ENCODE peak calls at places on chromosomes 3 and 15, in eight cellular contexts. S is Peyer's patch; U is ovary; M is colonic mucosa; H is psoas muscle; A is IMR-90; P is tibial artery; I is CD8-positive, alpha-beta memory T cell. B is an unnamed sample.

GRCh38 chr3:112228786-112229185 is 65.2 kb downstream of the SLC9C1 start:
- DNase-seq in U (no peak), P (no peak), M (no peak), A (no peak), S (no peak), I (no peak), H (no peak), B (no peak)

GRCh38 chr3:27166888-27167287 is 202.3 kb downstream of the NEK10 start:
- DNase-seq in H (no peak), S (no peak), M (no peak), U (no peak), I (no peak), P (peak; percentile 33), A (peak; percentile 91), B (no peak)

GRCh38 chr15:45199136-45199810 is 11.5 kb upstream of the SHF start:
- DNase-seq in M (peak; percentile 68), I (peak; percentile 47), P (peak; percentile 31), S (peak; percentile 53), U (no peak), A (no peak), H (no peak), B (peak; percentile 20)

GRCh38 chr3:45084820-45085816 is 59.0 kb downstream of the CLEC3B start:
- DNase-seq in U (no peak), A (peak; percentile 97), M (no peak), P (no peak), H (no peak), S (no peak), I (no peak), B (no peak)

GRCh38 chr3:168973206-168973605 is 690.3 kb downstream of the MECOM start:
- DNase-seq in H (no peak), I (no peak), S (no peak), M (no peak), A (peak; percentile 39), U (no peak), P (no peak), B (no peak)

GRCh38 chr15:32687556-32687955 is 30.2 kb upstream of the GREM1 start:
- DNase-seq in H (no peak), P (no peak), I (no peak), A (peak; percentile 65), U (no peak), M (no peak), S (no peak), B (no peak)

GRCh38 chr3:100358413-100358812 is 23.9 kb downstream of the NIT2 start:
- DNase-seq in S (no peak), P (no peak), I (no peak), A (no peak), U (no peak), H (no peak), M (no peak), B (no peak)

GRCh38 chr3:71488391-71488809 is 95.1 kb downstream of the FOXP1 start:
- DNase-seq in S (no peak), H (no peak), M (no peak), P (no peak), A (no peak), I (no peak), U (no peak), B (no peak)

GRCh38 chr3:126149256-126149902 is 31.0 kb downstream of the ALDH1L1 start:
- DNase-seq in M (peak; percentile 5), H (no peak), P (no peak), S (peak; percentile 3), A (no peak), U (no peak), I (no peak), B (no peak)

GRCh38 chr15:82533801-82534200 is 6.5 kb downstream of the RPS17 start:
- DNase-seq in P (no peak), S (no peak), H (no peak), A (no peak), I (no peak), M (no peak), U (no peak), B (no peak)

GRCh38 chr15:94270570-94270969 is 39.2 kb downstream of the MCTP2 start:
- DNase-seq in S (no peak), H (no peak), U (no peak), M (no peak), A (no peak), I (no peak), P (no peak), B (no peak)

GRCh38 chr15:57376695-57377477 is 581 bp downstream of the CGNL1 start:
- DNase-seq in H (peak; percentile 58), A (peak; percentile 4), P (peak; percentile 74), M (peak; percentile 34), S (no peak), I (no peak), U (peak; percentile 41), B (no peak)

GRCh38 chr15:75620043-75620775 is 5.3 kb downstream of the SNUPN start:
- DNase-seq in H (no peak), A (peak; percentile 39), I (no peak), M (no peak), U (no peak), P (peak; percentile 61), S (no peak), B (no peak)

GRCh38 chr3:131630812-131631211 is 128.0 kb upstream of the MRPL3 start:
- DNase-seq in S (no peak), M (no peak), A (no peak), I (no peak), U (no peak), H (no peak), P (no peak), B (no peak)

GRCh38 chr3:127738192-127738840 is 65.6 kb downstream of the ABTB1 start:
- DNase-seq in H (no peak), M (peak; percentile 74), A (peak; percentile 36), S (no peak), U (no peak), I (no peak), P (no peak), B (no peak)

GRCh38 chr3:192571197-192571791 is 156.0 kb downstream of the FGF12 start:
- DNase-seq in U (peak; percentile 57), I (no peak), M (peak; percentile 17), A (peak; percentile 32), S (no peak), H (peak; percentile 79), P (peak; percentile 36), B (no peak)

GRCh38 chr15:101060576-101061551 is 141.7 kb downstream of the LRRK1 start:
- DNase-seq in M (no peak), A (no peak), P (no peak), H (no peak), U (no peak), I (no peak), S (no peak), B (no peak)

GRCh38 chr3:177523072-177523675 is 325.9 kb upstream of the TBL1XR1 start:
- DNase-seq in H (no peak), I (no peak), A (no peak), P (no peak), S (no peak), U (no peak), M (no peak), B (no peak)

GRCh38 chr15:40831861-40832260 is 3.4 kb upstream of the PPP1R14D start:
- DNase-seq in M (no peak), U (no peak), P (no peak), A (no peak), H (peak; percentile 6), I (no peak), S (no peak), B (no peak)

GRCh38 chr3:66428733-66429132 is 72.1 kb downstream of the LRIG1 start:
- DNase-seq in A (peak; percentile 100), I (no peak), S (no peak), H (peak; percentile 86), M (peak; percentile 68), P (peak; percentile 79), U (peak; percentile 76), B (no peak)
- H3K9me3 ChIP-seq in A (no peaks in the 10 kb centered on the region), I (no peaks in the 10 kb centered on the region), S (no peaks in the 10 kb centered on the region), H (no peaks in the 10 kb centered on the region), M (no peaks in the 10 kb centered on the region), P (no peaks in the 10 kb centered on the region), U (no peaks in the 10 kb centered on the region), B (no peaks in the 10 kb centered on the region)

GRCh38 chr3:118151164-118151563 is 883.5 kb downstream of the IGSF11 start:
- DNase-seq in S (no peak), H (no peak), U (no peak), A (no peak), P (no peak), I (no peak), M (no peak), B (no peak)
- H3K9me3 ChIP-seq in S (no peaks in the 10 kb centered on the region), H (peaks cover 2% of the 10 kb centered on the region), U (no peaks in the 10 kb centered on the region), A (no peaks in the 10 kb centered on the region), P (no peaks in the 10 kb centered on the region), I (no peaks in the 10 kb centered on the region), M (peaks cover 3% of the 10 kb centered on the region), B (no peaks in the 10 kb centered on the region)

GRCh38 chr15:25065876-25066275 is 111.1 kb downstream of the SNRPN start:
- DNase-seq in A (no peak), H (no peak), P (no peak), M (no peak), I (no peak), S (no peak), U (no peak), B (no peak)

GRCh38 chr15:25067725-25068309 is 113.0 kb downstream of the SNRPN start:
- DNase-seq in U (no peak), A (no peak), P (no peak), H (no peak), S (no peak), M (no peak), I (no peak), B (no peak)

GRCh38 chr15:25066708-25067107 is 111.9 kb downstream of the SNRPN start:
- DNase-seq in U (no peak), M (no peak), A (no peak), S (no peak), P (no peak), I (no peak), H (no peak), B (no peak)

GRCh38 chr15:25062551-25063430 is 108.0 kb downstream of the SNRPN start:
- DNase-seq in M (no peak), I (no peak), H (no peak), S (no peak), A (no peak), U (no peak), P (no peak), B (no peak)

DNA sequence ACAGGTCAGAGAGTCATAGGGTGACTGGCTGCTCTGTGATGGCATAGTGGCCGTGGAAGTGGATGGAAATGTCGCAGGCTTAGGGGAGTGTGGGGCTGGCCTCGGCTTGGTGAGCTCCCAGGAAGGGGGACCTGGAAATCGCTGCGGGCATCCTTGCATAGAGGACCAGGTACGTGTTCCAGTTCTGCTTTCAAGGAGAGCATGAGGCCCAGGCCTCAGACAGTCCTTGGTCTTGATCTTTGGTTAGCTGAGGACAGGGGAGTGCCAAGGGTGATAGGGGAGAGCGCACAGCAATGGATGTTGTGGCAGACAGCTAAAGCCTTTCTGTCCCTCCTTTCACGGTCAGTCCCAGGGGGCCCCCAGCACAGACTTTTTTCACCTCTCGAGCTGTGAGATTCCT is 110.5 kb downstream of the SNRPN start:
- DNase-seq in M (no peak), H (no peak), I (no peak), P (no peak), U (no peak), S (no peak), A (no peak), B (no peak)
- H3K9me3 ChIP-seq in M (peaks cover 28% of the 10 kb centered on the region), H (peaks cover 98% of the 10 kb centered on the region), I (peaks cover 100% of the 10 kb centered on the region), P (peaks cover 63% of the 10 kb centered on the region), U (peaks cover 100% of the 10 kb centered on the region), S (peaks cover 17% of the 10 kb centered on the region), A (peaks cover 100% of the 10 kb centered on the region), B (peaks cover 48% of the 10 kb centered on the region)

DNA sequence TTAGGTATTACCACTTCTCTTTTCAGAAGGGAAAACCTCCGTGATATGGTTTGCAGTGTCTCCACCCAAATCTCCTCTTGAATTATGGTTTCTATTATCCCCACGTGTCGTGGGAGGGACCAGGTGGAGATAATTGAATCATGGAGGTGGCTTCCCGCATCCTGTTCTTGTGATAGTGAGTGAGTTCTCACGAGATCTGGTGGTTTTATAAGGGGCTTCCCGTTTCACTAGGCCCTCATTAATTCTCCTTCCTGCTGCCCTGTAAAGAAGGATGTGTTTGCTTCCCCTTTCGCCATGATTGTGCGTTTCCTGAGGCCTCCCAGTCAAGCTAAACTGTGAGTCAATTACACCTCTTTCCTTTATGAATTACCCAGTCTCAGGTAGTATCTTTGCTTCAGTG is 692.7 kb upstream of the GRM7 start:
- DNase-seq in S (no peak), H (no peak), P (no peak), I (no peak), M (no peak), U (no peak), A (no peak), B (no peak)
- H3K9me3 ChIP-seq in S (no peaks in the 10 kb centered on the region), H (no peaks in the 10 kb centered on the region), P (no peaks in the 10 kb centered on the region), I (no peaks in the 10 kb centered on the region), M (no peaks in the 10 kb centered on the region), U (no peaks in the 10 kb centered on the region), A (peaks cover 11% of the 10 kb centered on the region), B (no peaks in the 10 kb centered on the region)